ENCODE peak calls at places on chromosome 2, in ten cellular contexts. Z is NCI-H1105; N is hypothalamus; C is activated T-helper 9 cell treated with anti-CD3 and anti-CD28 coated beads, Interleukin-2, amount 50 U/mL, for 16 hours; L is psoas muscle; D is GM13977; I is activated CD4-positive, alpha-beta T cell treated with anti-CD3 and anti-CD28 coated beads for 48 hours; O is amygdala; V is HEK293T; F is T-helper 2 cell. B is an unnamed sample.

GRCh38 chr2:98478088-98478551 is 33.5 kb downstream of the INPP4A start:
- DNase-seq in Z (no peak), N (no peak), C (no peak), L (no peak), D (no peak), I (no peak), O (no peak), V (no peak), F (no peak), B (no peak)

GRCh38 chr2:17583646-17584045 is 43.1 kb downstream of the VSNL1 start:
- DNase-seq in Z (no peak), N (no peak), C (no peak), L (no peak), D (no peak), I (no peak), O (no peak), V (no peak), F (no peak), B (no peak)

GRCh38 chr2:49225126-49225525 is 70.8 kb upstream of the FSHR start:
- DNase-seq in Z (peak; percentile 48), N (no peak), C (no peak), L (no peak), D (no peak), I (no peak), O (no peak), V (no peak), F (no peak), B (peak; percentile 1)

GRCh38 chr2:8607591-8607990 is 74.3 kb upstream of the ID2 start:
- DNase-seq in Z (no peak), N (no peak), C (no peak), L (no peak), D (no peak), I (no peak), O (no peak), V (no peak), F (no peak), B (no peak)

GRCh38 chr2:54803783-54804758 is 80.6 kb downstream of the EML6 start:
- DNase-seq in Z (peak; percentile 7), N (no peak), C (no peak), L (no peak), D (no peak), I (no peak), O (no peak), V (no peak), F (peak; percentile 45), B (no peak)

GRCh38 chr2:15665067-15665942 is 73.6 kb downstream of the DDX1 start:
- DNase-seq in Z (no peak), N (no peak), C (no peak), L (no peak), D (no peak), I (no peak), O (no peak), V (no peak), F (no peak), B (no peak)

GRCh38 chr2:61233581-61233980 is 71.6 kb downstream of the C2orf74 start:
- DNase-seq in Z (no peak), N (no peak), C (no peak), L (no peak), D (no peak), I (peak; percentile 25), O (no peak), V (no peak), F (peak; percentile 48), B (no peak)

GRCh38 chr2:70991742-70992141 is 2.9 kb downstream of the TEX261 start:
- DNase-seq in Z (no peak), N (no peak), C (no peak), L (no peak), D (peak; percentile 0), I (no peak), O (no peak), V (no peak), F (no peak), B (no peak)

GRCh38 chr2:205695460-205695979 is 13.2 kb downstream of the NRP2 start:
- DNase-seq in Z (no peak), N (no peak), C (no peak), L (no peak), D (no peak), I (no peak), O (no peak), V (no peak), F (no peak), B (no peak)

GRCh38 chr2:37349376-37349775 is 4.9 kb downstream of the QPCT start:
- DNase-seq in Z (no peak), N (no peak), C (no peak), L (no peak), D (no peak), I (no peak), O (no peak), V (no peak), F (no peak), B (peak; percentile 63)

GRCh38 chr2:78020500-78020899 is 498.3 kb upstream of the LRRTM4 start:
- DNase-seq in Z (no peak), N (no peak), C (no peak), L (no peak), D (no peak), I (no peak), O (no peak), V (no peak), F (no peak), B (no peak)

GRCh38 chr2:9744256-9745004 is 98.8 kb upstream of the TAF1B start:
- DNase-seq in Z (no peak), N (no peak), C (no peak), L (no peak), D (no peak), I (no peak), O (no peak), V (no peak), F (no peak), B (no peak)

GRCh38 chr2:73268831-73269685 is 15.2 kb downstream of the FBXO41 start:
- DNase-seq in Z (peak; percentile 85), N (no peak), C (peak; percentile 70), L (no peak), D (peak; percentile 96), I (peak; percentile 77), O (no peak), V (peak; percentile 33), F (peak; percentile 91), B (peak; percentile 65)

GRCh38 chr2:172859821-172860707 is 124.4 kb downstream of the RAPGEF4 start:
- DNase-seq in Z (no peak), N (no peak), C (no peak), L (no peak), D (no peak), I (no peak), O (no peak), V (no peak), F (no peak), B (no peak)

GRCh38 chr2:120504936-120505705 is 159.2 kb downstream of the INHBB start:
- DNase-seq in Z (no peak), N (no peak), C (no peak), L (no peak), D (no peak), I (no peak), O (no peak), V (no peak), F (no peak), B (no peak)

GRCh38 chr2:199798004-199798403 is 53.0 kb downstream of the FTCDNL1 start:
- DNase-seq in Z (no peak), N (no peak), C (no peak), L (no peak), D (no peak), I (no peak), O (no peak), V (no peak), F (no peak), B (no peak)

GRCh38 chr2:10654069-10654468 is 35.7 kb downstream of the NOL10 start:
- DNase-seq in Z (no peak), N (no peak), C (peak; percentile 51), L (no peak), D (peak; percentile 27), I (peak; percentile 79), O (no peak), V (no peak), F (peak; percentile 92), B (no peak)

GRCh38 chr2:45494275-45494977 is 116.6 kb downstream of the SRBD1 start:
- DNase-seq in Z (peak; percentile 9), N (no peak), C (no peak), L (no peak), D (peak; percentile 50), I (no peak), O (no peak), V (peak; percentile 47), F (peak; percentile 67), B (peak; percentile 28)

GRCh38 chr2:37637122-37637875 is 34.1 kb downstream of the CDC42EP3 start:
- DNase-seq in Z (no peak), N (no peak), C (no peak), L (no peak), D (no peak), I (no peak), O (no peak), V (no peak), F (no peak), B (no peak)

GRCh38 chr2:75173746-75174145 is 25.6 kb downstream of the TACR1 start:
- DNase-seq in Z (no peak), N (no peak), C (no peak), L (no peak), D (no peak), I (no peak), O (no peak), V (no peak), F (no peak), B (no peak)

GRCh38 chr2:105873721-105874120 is 129.0 kb downstream of the NCK2 start:
- DNase-seq in Z (no peak), N (no peak), C (peak; percentile 69), L (no peak), D (peak; percentile 90), I (peak; percentile 77), O (no peak), V (no peak), F (peak; percentile 55), B (no peak)

GRCh38 chr2:6982484-6982883 is 65.3 kb downstream of the RNF144A start:
- DNase-seq in Z (no peak), N (no peak), C (no peak), L (no peak), D (no peak), I (no peak), O (no peak), V (no peak), F (no peak), B (no peak)

GRCh38 chr2:188811522-188811921 is 162.7 kb upstream of the COL3A1 start:
- DNase-seq in Z (no peak), N (no peak), C (no peak), L (no peak), D (no peak), I (no peak), O (no peak), V (no peak), F (no peak), B (no peak)

GRCh38 chr2:228023619-228024018 is 152.2 kb downstream of the DAW1 start:
- DNase-seq in Z (no peak), N (no peak), C (no peak), L (no peak), D (no peak), I (no peak), O (no peak), V (no peak), F (no peak), B (no peak)

GRCh38 chr2:73896362-73897239 is 3.8 kb downstream of the ACTG2 start:
- DNase-seq in Z (no peak), N (no peak), C (no peak), L (no peak), D (peak; percentile 42), I (peak; percentile 54), O (no peak), V (no peak), F (peak; percentile 81), B (no peak)

GRCh38 chr2:1498176-1498575 is 84.9 kb downstream of the TPO start:
- DNase-seq in Z (no peak), N (no peak), C (no peak), L (no peak), D (no peak), I (no peak), O (no peak), V (no peak), F (no peak), B (no peak)

GRCh38 chr2:4246364-4247131 is 543.2 kb downstream of the DCDC2C start:
- DNase-seq in Z (no peak), N (no peak), C (no peak), L (no peak), D (no peak), I (no peak), O (no peak), V (no peak), F (no peak), B (no peak)

GRCh38 chr2:175872716-175873115 is 129.4 kb downstream of the LNPK start:
- DNase-seq in Z (no peak), N (no peak), C (no peak), L (no peak), D (no peak), I (no peak), O (no peak), V (no peak), F (no peak), B (no peak)

B was measured in NCI-H1092.